ENCODE peak calls at places on chromosomes 7 and 10, in four cellular contexts. One of them, this sample, is unnamed.

GRCh38 chr7:86991093-86991769 is 68.2 kb downstream of the ELAPOR2 start:
- DNase-seq in transverse colon: no peak
- DNase-seq in A549: no peak
- DNase-seq in ovary: no peak
- DNase-seq in this sample: no peak

GRCh38 chr10:14035506-14035905 is 295.2 kb downstream of the FRMD4A start:
- DNase-seq in transverse colon: no peak
- DNase-seq in A549: no peak
- DNase-seq in ovary: no peak
- DNase-seq in this sample: no peak

GRCh38 chr7:44541-44896 is 147.9 kb upstream of the FAM20C start:
- DNase-seq in transverse colon: no peak
- DNase-seq in A549: no peak
- DNase-seq in ovary: peak
- DNase-seq in this sample: no peak

GRCh38 chr10:3595736-3596135 is 189.3 kb downstream of the KLF6 start:
- DNase-seq in transverse colon: no peak
- DNase-seq in A549: no peak
- DNase-seq in ovary: no peak
- DNase-seq in this sample: no peak

GRCh38 chr7:128835790-128836641 is 5.8 kb downstream of the FLNC start:
- DNase-seq in transverse colon: no peak
- DNase-seq in A549: no peak
- DNase-seq in ovary: peak
- DNase-seq in this sample: no peak

GRCh38 chr7:152847491-152847890 is 87.9 kb downstream of the ACTR3B start:
- DNase-seq in transverse colon: no peak
- DNase-seq in A549: no peak
- DNase-seq in ovary: no peak
- DNase-seq in this sample: no peak

GRCh38 chr7:24668922-24669635 is 88.2 kb downstream of the GSDME start:
- DNase-seq in transverse colon: peak
- DNase-seq in A549: no peak
- DNase-seq in ovary: no peak
- DNase-seq in this sample: no peak

GRCh38 chr10:104300002-104300735 is 31.2 kb downstream of the GSTO2 start:
- DNase-seq in transverse colon: no peak
- DNase-seq in A549: no peak
- DNase-seq in ovary: peak
- DNase-seq in this sample: no peak

GRCh38 chr10:48343106-48343505 is 36.6 kb downstream of the MAPK8 start:
- DNase-seq in transverse colon: no peak
- DNase-seq in A549: no peak
- DNase-seq in ovary: no peak
- DNase-seq in this sample: no peak

GRCh38 chr7:115004121-115004520 is 82.2 kb downstream of the MDFIC start:
- DNase-seq in transverse colon: no peak
- DNase-seq in A549: no peak
- DNase-seq in ovary: no peak
- DNase-seq in this sample: no peak

GRCh38 chr10:69352569-69353264 is 64.0 kb downstream of the TACR2 start:
- DNase-seq in transverse colon: no peak
- DNase-seq in A549: no peak
- DNase-seq in ovary: no peak
- DNase-seq in this sample: no peak

GRCh38 chr7:116258734-116259133 is 48.4 kb downstream of the TES start:
- DNase-seq in transverse colon: no peak
- DNase-seq in A549: peak
- DNase-seq in ovary: no peak
- DNase-seq in this sample: no peak

GRCh38 chr10:88952647-88953111 is at the start of gene ACTA2:
- DNase-seq in transverse colon: peak
- DNase-seq in A549: no peak
- DNase-seq in ovary: peak
- DNase-seq in this sample: no peak

GRCh38 chr7:33191326-33191725 is 62.0 kb downstream of the BBS9 start:
- DNase-seq in transverse colon: no peak
- DNase-seq in A549: no peak
- DNase-seq in ovary: no peak
- DNase-seq in this sample: no peak

GRCh38 chr7:37409456-37409855 is 39.2 kb downstream of the ELMO1 start:
- DNase-seq in transverse colon: no peak
- DNase-seq in A549: no peak
- DNase-seq in ovary: no peak
- DNase-seq in this sample: no peak

GRCh38 chr7:132116369-132116768 is 459.9 kb downstream of the PLXNA4 start:
- DNase-seq in transverse colon: no peak
- DNase-seq in A549: peak
- DNase-seq in ovary: no peak
- DNase-seq in this sample: no peak

GRCh38 chr7:80427218-80427617 is 84.6 kb downstream of the GNAT3 start:
- DNase-seq in transverse colon: no peak
- DNase-seq in A549: no peak
- DNase-seq in ovary: no peak
- DNase-seq in this sample: no peak

DNA sequence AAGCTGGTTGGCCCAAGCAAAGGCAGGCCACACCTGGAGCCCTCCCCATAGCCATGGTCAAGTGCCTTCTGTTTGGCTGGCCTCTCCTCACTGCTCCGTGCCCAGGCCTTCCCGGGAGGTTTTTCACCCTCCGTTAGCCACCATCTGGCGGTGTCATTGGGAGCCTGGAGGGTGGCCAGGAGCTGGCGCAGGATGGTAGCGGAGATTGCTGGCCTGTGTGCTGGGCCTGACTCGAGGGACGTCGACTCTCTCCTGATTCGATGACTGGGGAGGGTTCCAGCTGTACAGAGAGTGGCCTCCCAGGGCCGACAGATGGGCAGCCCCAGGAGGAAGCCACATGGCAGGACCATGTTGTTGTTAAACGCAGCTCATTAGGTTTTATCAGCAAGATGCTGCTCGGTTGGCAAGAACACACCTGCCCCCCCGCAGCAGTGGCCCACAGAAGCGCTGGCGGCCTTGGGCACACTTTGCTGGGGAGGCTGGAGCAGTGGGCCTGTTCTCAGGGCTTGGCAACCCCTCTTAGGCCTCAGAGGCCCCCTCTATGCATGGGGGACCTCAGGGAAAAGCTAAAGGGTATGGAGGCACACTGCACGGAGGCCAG is 64.0 kb upstream of the CACUL1 start:
- DNase-seq in transverse colon: no peak
- DNase-seq in A549: no peak
- DNase-seq in ovary: no peak
- DNase-seq in this sample: no peak
- TF ChIP-seq EP300 in transverse colon: no peak
- TF ChIP-seq EP300 in A549: no peak
- TF ChIP-seq EP300 in ovary: no peak
- TF ChIP-seq EP300 in this sample: no peak

GRCh38 chr7:137965942-137966624 is 35.8 kb downstream of the CREB3L2 start:
- DNase-seq in transverse colon: no peak
- DNase-seq in A549: no peak
- DNase-seq in ovary: no peak
- DNase-seq in this sample: no peak

GRCh38 chr7:137964824-137965545 is 36.9 kb downstream of the CREB3L2 start:
- DNase-seq in transverse colon: no peak
- DNase-seq in A549: no peak
- DNase-seq in ovary: no peak
- DNase-seq in this sample: no peak

GRCh38 chr7:137968890-137969289 is 33.0 kb downstream of the CREB3L2 start:
- DNase-seq in transverse colon: no peak
- DNase-seq in A549: no peak
- DNase-seq in ovary: no peak
- DNase-seq in this sample: no peak

GRCh38 chr7:137966636-137967142 is 35.2 kb downstream of the CREB3L2 start:
- DNase-seq in transverse colon: no peak
- DNase-seq in A549: no peak
- DNase-seq in ovary: no peak
- DNase-seq in this sample: no peak

GRCh38 chr7:137967143-137968018 is 34.5 kb downstream of the CREB3L2 start:
- DNase-seq in transverse colon: no peak
- DNase-seq in A549: no peak
- DNase-seq in ovary: no peak
- DNase-seq in this sample: no peak
- TF ChIP-seq EP300 in transverse colon: no peak
- TF ChIP-seq EP300 in A549: no peak
- TF ChIP-seq EP300 in ovary: no peak
- TF ChIP-seq EP300 in this sample: no peak

GRCh38 chr10:17200885-17201164 is 647 bp downstream of the TRDMT1 start:
- DNase-seq in transverse colon: peak
- DNase-seq in A549: peak
- DNase-seq in ovary: no peak
- DNase-seq in this sample: peak

GRCh38 chr10:17201165-17202013 is at the start of gene TRDMT1:
- DNase-seq in transverse colon: peak
- DNase-seq in A549: peak
- DNase-seq in ovary: peak
- DNase-seq in this sample: peak

GRCh38 chr10:17202506-17202905 is 1.0 kb upstream of the TRDMT1 start:
- DNase-seq in transverse colon: no peak
- DNase-seq in A549: no peak
- DNase-seq in ovary: no peak
- DNase-seq in this sample: no peak

GRCh38 chr10:17206210-17206709 is 4.8 kb upstream of the TRDMT1 start:
- DNase-seq in transverse colon: no peak
- DNase-seq in A549: no peak
- DNase-seq in ovary: no peak
- DNase-seq in this sample: no peak

GRCh38 chr10:17203416-17203815 is 1.9 kb upstream of the TRDMT1 start:
- DNase-seq in transverse colon: no peak
- DNase-seq in A549: no peak
- DNase-seq in ovary: no peak
- DNase-seq in this sample: no peak
- TF ChIP-seq EP300 in transverse colon: no peak
- TF ChIP-seq EP300 in A549: no peak
- TF ChIP-seq EP300 in ovary: no peak
- TF ChIP-seq EP300 in this sample: no peak

DNA sequence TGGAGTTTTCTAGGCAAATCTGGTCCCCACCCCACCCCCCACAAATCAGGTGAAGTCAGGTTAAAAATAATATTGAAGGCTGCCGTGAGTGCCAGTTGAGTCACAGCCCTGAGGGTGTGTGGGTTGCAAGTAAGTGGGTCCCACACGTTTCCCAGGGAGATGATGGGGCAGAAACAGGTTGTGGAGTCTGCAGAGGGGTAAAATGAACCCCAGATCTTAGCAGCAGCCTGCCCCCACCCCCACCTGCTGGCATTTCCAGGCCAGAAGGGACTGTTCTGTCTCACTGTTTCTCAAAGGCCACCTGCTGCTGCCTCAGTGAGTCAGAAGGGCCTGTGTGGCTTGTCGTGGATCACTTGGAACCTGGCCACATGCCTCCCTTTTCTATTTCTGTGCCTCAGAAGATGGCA is 59.8 kb upstream of the SMNDC1 start:
- DNase-seq in transverse colon: no peak
- DNase-seq in A549: no peak
- DNase-seq in ovary: no peak
- DNase-seq in this sample: no peak
- TF ChIP-seq EP300 in transverse colon: no peak
- TF ChIP-seq EP300 in A549: no peak
- TF ChIP-seq EP300 in ovary: no peak
- TF ChIP-seq EP300 in this sample: no peak

GRCh38 chr10:86733260-86733671 is 23.2 kb upstream of the BMPR1A start:
- DNase-seq in transverse colon: peak
- DNase-seq in A549: no peak
- DNase-seq in ovary: peak
- DNase-seq in this sample: no peak
- TF ChIP-seq EP300 in transverse colon: peak
- TF ChIP-seq EP300 in A549: no peak
- TF ChIP-seq EP300 in ovary: no peak
- TF ChIP-seq EP300 in this sample: no peak

This sample was measured in tibial nerve.